ENCODE peak calls at places on chromosomes 4 and X, in four cellular contexts. I, H, N and M are unnamed samples.

GRCh38 chr4:176883681-176884418 is 91.1 kb upstream of the VEGFC start:
- DNase-seq in I (no peak), H (no peak), N (no peak), M (no peak)

GRCh38 chrX:79270401-79270800 is 96.7 kb downstream of the ITM2A start:
- DNase-seq in N (no peak), H (peak; percentile 15), I (peak; percentile 71), M (peak; percentile 56)

GRCh38 chr4:124030038-124030638 is 633.5 kb downstream of the SPRY1 start:
- DNase-seq in I (no peak), H (no peak), N (no peak), M (no peak)

GRCh38 chr4:15855804-15856475 is 77.8 kb downstream of the CD38 start:
- DNase-seq in N (peak; percentile 77), I (no peak), H (peak; percentile 74), M (no peak)

GRCh38 chr4:2248821-2249261 is 6.9 kb upstream of the HAUS3 start:
- DNase-seq in I (no peak), H (no peak), N (no peak), M (no peak)

GRCh38 chr4:139768913-139769312 is 103.3 kb downstream of the MGST2 start:
- DNase-seq in N (no peak), H (no peak), I (no peak), M (no peak)

GRCh38 chr4:169460081-169460480 is 152.3 kb downstream of the NEK1 start:
- DNase-seq in H (no peak), I (no peak), N (no peak), M (no peak)

GRCh38 chr4:144658908-144659307 is 13.0 kb downstream of the HHIP start:
- DNase-seq in N (no peak), I (no peak), H (no peak), M (no peak)

GRCh38 chr4:86108152-86108551 is 251.7 kb downstream of the MAPK10 start:
- DNase-seq in N (no peak), H (no peak), I (no peak), M (no peak)